ENCODE peak calls at places on chromosomes 2 and 18, in seven cellular contexts. One of them, this sample, is unnamed.

GRCh38 chr18:45993441-45993840 is 26.3 kb upstream of the EPG5 start:
- DNase-seq in endothelial cell: no peak
- DNase-seq in NAMALWA: no peak
- DNase-seq in stimulated activated CD8-positive, alpha-beta memory T cell treated with anti-CD3 and anti-CD28 coated beads, Interleukin-4, amount 100 ng/mL, for 24 hours: no peak
- DNase-seq in fibroblast of pulmonary artery: peak
- DNase-seq in left kidney: no peak
- DNase-seq in fibroblast of gingiva: peak
- DNase-seq in this sample: no peak

GRCh38 chr2:16773080-16773713 is 107.6 kb upstream of the CYRIA start:
- DNase-seq in fibroblast of pulmonary artery: peak
- DNase-seq in stimulated activated CD8-positive, alpha-beta memory T cell treated with anti-CD3 and anti-CD28 coated beads, Interleukin-4, amount 100 ng/mL, for 24 hours: no peak
- DNase-seq in left kidney: peak
- DNase-seq in NAMALWA: peak
- DNase-seq in endothelial cell: peak
- DNase-seq in fibroblast of gingiva: no peak
- DNase-seq in this sample: no peak

GRCh38 chr2:172395503-172395902 is 31.9 kb upstream of the ITGA6 start:
- DNase-seq in endothelial cell: no peak
- DNase-seq in left kidney: no peak
- DNase-seq in stimulated activated CD8-positive, alpha-beta memory T cell treated with anti-CD3 and anti-CD28 coated beads, Interleukin-4, amount 100 ng/mL, for 24 hours: no peak
- DNase-seq in NAMALWA: no peak
- DNase-seq in fibroblast of gingiva: no peak
- DNase-seq in fibroblast of pulmonary artery: no peak
- DNase-seq in this sample: no peak

GRCh38 chr18:65725421-65726050 is 25.3 kb upstream of the CDH7 start:
- DNase-seq in fibroblast of gingiva: no peak
- DNase-seq in fibroblast of pulmonary artery: no peak
- DNase-seq in left kidney: peak
- DNase-seq in NAMALWA: peak
- DNase-seq in stimulated activated CD8-positive, alpha-beta memory T cell treated with anti-CD3 and anti-CD28 coated beads, Interleukin-4, amount 100 ng/mL, for 24 hours: no peak
- DNase-seq in endothelial cell: peak
- DNase-seq in this sample: no peak

GRCh38 chr2:20516646-20517341 is 69.9 kb downstream of the RHOB start:
- DNase-seq in stimulated activated CD8-positive, alpha-beta memory T cell treated with anti-CD3 and anti-CD28 coated beads, Interleukin-4, amount 100 ng/mL, for 24 hours: no peak
- DNase-seq in endothelial cell: no peak
- DNase-seq in fibroblast of gingiva: no peak
- DNase-seq in left kidney: peak
- DNase-seq in fibroblast of pulmonary artery: peak
- DNase-seq in NAMALWA: no peak
- DNase-seq in this sample: no peak

GRCh38 chr2:145744541-145745386 is 1224.8 kb upstream of the ZEB2 start:
- DNase-seq in NAMALWA: no peak
- DNase-seq in left kidney: no peak
- DNase-seq in stimulated activated CD8-positive, alpha-beta memory T cell treated with anti-CD3 and anti-CD28 coated beads, Interleukin-4, amount 100 ng/mL, for 24 hours: no peak
- DNase-seq in fibroblast of gingiva: peak
- DNase-seq in fibroblast of pulmonary artery: peak
- DNase-seq in endothelial cell: no peak
- DNase-seq in this sample: no peak

GRCh38 chr2:187900023-187900422 is 345.8 kb upstream of the TFPI start:
- DNase-seq in NAMALWA: no peak
- DNase-seq in fibroblast of pulmonary artery: no peak
- DNase-seq in left kidney: no peak
- DNase-seq in endothelial cell: no peak
- DNase-seq in stimulated activated CD8-positive, alpha-beta memory T cell treated with anti-CD3 and anti-CD28 coated beads, Interleukin-4, amount 100 ng/mL, for 24 hours: no peak
- DNase-seq in fibroblast of gingiva: no peak
- DNase-seq in this sample: no peak

GRCh38 chr2:42196403-42197267 is 27.5 kb downstream of the EML4 start:
- DNase-seq in NAMALWA: peak
- DNase-seq in stimulated activated CD8-positive, alpha-beta memory T cell treated with anti-CD3 and anti-CD28 coated beads, Interleukin-4, amount 100 ng/mL, for 24 hours: no peak
- DNase-seq in fibroblast of pulmonary artery: peak
- DNase-seq in fibroblast of gingiva: peak
- DNase-seq in endothelial cell: peak
- DNase-seq in left kidney: peak
- DNase-seq in this sample: no peak

GRCh38 chr2:5977477-5977876 is 285.3 kb downstream of the SOX11 start:
- DNase-seq in NAMALWA: no peak
- DNase-seq in stimulated activated CD8-positive, alpha-beta memory T cell treated with anti-CD3 and anti-CD28 coated beads, Interleukin-4, amount 100 ng/mL, for 24 hours: no peak
- DNase-seq in left kidney: no peak
- DNase-seq in fibroblast of gingiva: no peak
- DNase-seq in endothelial cell: no peak
- DNase-seq in fibroblast of pulmonary artery: no peak
- DNase-seq in this sample: no peak

GRCh38 chr2:189336276-189336975 is 104.8 kb upstream of the WDR75 start:
- DNase-seq in fibroblast of pulmonary artery: peak
- DNase-seq in fibroblast of gingiva: peak
- DNase-seq in endothelial cell: no peak
- DNase-seq in left kidney: no peak
- DNase-seq in NAMALWA: no peak
- DNase-seq in stimulated activated CD8-positive, alpha-beta memory T cell treated with anti-CD3 and anti-CD28 coated beads, Interleukin-4, amount 100 ng/mL, for 24 hours: no peak
- DNase-seq in this sample: no peak

GRCh38 chr18:2513616-2514015 is 57.7 kb downstream of the METTL4 start:
- DNase-seq in fibroblast of gingiva: peak
- DNase-seq in stimulated activated CD8-positive, alpha-beta memory T cell treated with anti-CD3 and anti-CD28 coated beads, Interleukin-4, amount 100 ng/mL, for 24 hours: no peak
- DNase-seq in left kidney: peak
- DNase-seq in NAMALWA: no peak
- DNase-seq in endothelial cell: no peak
- DNase-seq in fibroblast of pulmonary artery: no peak
- DNase-seq in this sample: no peak

This sample was measured in aorta.